ENCODE peak calls at places on chromosomes 1 and 21, in seven cellular contexts. J, A, P, M, V, F and T are unnamed samples.

GRCh38 chr1:53949023-53949611 is 3.0 kb downstream of the LRRC42 start:
- DNase-seq in F (peak), M (peak), V (no peak), P (no peak), J (peak), A (peak), T (no peak)

GRCh38 chr1:58649555-58649954 is 50.3 kb downstream of the MYSM1 start:
- DNase-seq in A (peak), V (no peak), F (no peak), M (no peak), J (no peak), P (no peak), T (no peak)

GRCh38 chr21:33444499-33444898 is 35.3 kb downstream of the TMEM50B start:
- DNase-seq in P (no peak), A (no peak), V (no peak), M (no peak), J (no peak), F (no peak), T (no peak)

GRCh38 chr1:170663441-170664282 is at the start of gene PRRX1:
- DNase-seq in P (no peak), V (no peak), J (no peak), M (no peak), A (no peak), F (no peak), T (no peak)

GRCh38 chr1:67004176-67004575 is 49.8 kb downstream of the SLC35D1 start:
- DNase-seq in J (no peak), P (no peak), A (no peak), F (no peak), V (no peak), M (no peak), T (no peak)

GRCh38 chr1:219990782-219991510 is 55.4 kb downstream of the EPRS1 start:
- DNase-seq in A (peak), P (no peak), M (peak), V (no peak), J (no peak), F (peak), T (peak)

GRCh38 chr21:40049031-40049958 is 182.1 kb downstream of the PCP4 start:
- DNase-seq in M (peak), F (no peak), V (no peak), A (no peak), P (peak), J (no peak), T (peak)

GRCh38 chr1:109776206-109776835 is 12.6 kb upstream of the EPS8L3 start:
- DNase-seq in A (no peak), V (peak), J (no peak), F (no peak), M (no peak), P (no peak), T (no peak)

GRCh38 chr1:152487871-152488270 is 22.7 kb upstream of the LCE5A start:
- DNase-seq in A (no peak), F (no peak), J (no peak), P (no peak), M (no peak), V (no peak), T (no peak)

GRCh38 chr1:162564762-162565218 is 3.3 kb downstream of the UAP1 start:
- DNase-seq in F (no peak), P (no peak), M (no peak), J (no peak), A (no peak), V (no peak), T (no peak)

GRCh38 chr1:231694081-231694443 is 67.5 kb downstream of the DISC1 start:
- DNase-seq in F (no peak), P (no peak), J (no peak), A (no peak), M (no peak), V (no peak), T (no peak)

GRCh38 chr1:36782085-36782484 is 252.2 kb downstream of the GRIK3 start:
- DNase-seq in P (no peak), A (no peak), J (no peak), M (no peak), V (no peak), F (no peak), T (no peak)

GRCh38 chr21:36699026-36699545 is at the start of gene SIM2:
- DNase-seq in P (no peak), V (no peak), M (peak), F (peak), J (no peak), A (peak), T (peak)

GRCh38 chr1:155176544-155177071 is 3.0 kb downstream of the TRIM46 start:
- DNase-seq in J (peak), M (peak), P (no peak), A (peak), V (peak), F (peak), T (peak)

GRCh38 chr1:202615501-202616354 is 94.5 kb downstream of the SYT2 start:
- DNase-seq in M (peak), A (no peak), F (peak), P (no peak), J (no peak), V (peak), T (no peak)